ENCODE peak calls at places on chromosomes 12 and 14, in five cellular contexts. A is heart right ventricle; W is Calu3; B is ovary; C is CD4-positive, alpha-beta T cell. I is an unnamed sample.

GRCh38 chr14:70489579-70490175 is 37.7 kb downstream of the ADAM21 start:
- DNase-seq in W (no peak), A (no peak), B (no peak), C (no peak), I (no peak)

GRCh38 chr14:75299064-75299463 is 20.4 kb downstream of the FOS start:
- DNase-seq in A (no peak), C (no peak), W (peak), B (no peak), I (no peak)

GRCh38 chr12:26791328-26791791 is 41.6 kb downstream of the ITPR2 start:
- DNase-seq in B (no peak), C (no peak), W (no peak), A (no peak), I (no peak)

GRCh38 chr12:115149685-115150378 is 465.9 kb upstream of the TBX3 start:
- DNase-seq in C (no peak), W (no peak), B (no peak), A (no peak), I (no peak)

GRCh38 chr12:89469361-89469760 is 55.2 kb downstream of the GALNT4 start:
- DNase-seq in C (no peak), A (no peak), W (no peak), B (no peak), I (no peak)

GRCh38 chr12:82207556-82207955 is 150.6 kb downstream of the CCDC59 start:
- DNase-seq in W (no peak), A (no peak), B (no peak), C (no peak), I (no peak)

GRCh38 chr14:50410921-50411320 is 14.2 kb upstream of the CDKL1 start:
- DNase-seq in A (no peak), B (no peak), W (no peak), C (no peak), I (no peak)

GRCh38 chr14:83217492-83217891 is 1683.8 kb upstream of the SEL1L start:
- DNase-seq in B (no peak), C (no peak), A (no peak), W (no peak), I (no peak)

GRCh38 chr12:40312196-40312595 is 87.4 kb downstream of the LRRK2 start:
- DNase-seq in C (no peak), W (no peak), A (no peak), B (no peak), I (no peak)

GRCh38 chr12:67661311-67662011 is 12.9 kb downstream of the DYRK2 start:
- DNase-seq in C (no peak), A (no peak), B (no peak), W (no peak), I (no peak)

GRCh38 chr12:108349245-108349644 is 10.1 kb upstream of the CMKLR1 start:
- DNase-seq in C (no peak), W (no peak), A (no peak), B (no peak), I (no peak)

GRCh38 chr14:56322531-56322930 is 204.3 kb downstream of the PELI2 start:
- DNase-seq in W (no peak), A (no peak), B (no peak), C (no peak), I (no peak)

GRCh38 chr12:89856431-89856830 is 147.8 kb upstream of the ATP2B1 start:
- DNase-seq in A (no peak), B (no peak), C (no peak), W (no peak), I (no peak)

DNA sequence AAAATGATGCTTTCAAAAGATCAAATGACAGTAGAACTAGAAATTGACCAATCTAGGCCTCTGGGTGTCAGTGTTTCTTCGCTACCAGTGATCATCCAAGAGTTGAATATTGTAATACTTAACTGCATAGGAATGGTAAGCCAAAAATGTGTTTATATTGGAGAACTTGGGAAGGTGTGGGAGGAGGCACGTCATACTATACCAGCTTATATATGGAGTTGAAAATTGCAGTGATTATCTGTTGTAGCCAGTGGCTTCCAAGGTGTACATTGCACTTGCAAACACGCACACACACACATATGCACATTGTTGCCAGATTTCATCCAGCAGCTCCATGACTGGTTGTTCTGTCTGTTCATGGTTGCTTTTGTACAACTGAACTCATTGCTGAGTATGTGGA is 36.1 kb downstream of the EID3 start:
- DNase-seq in A (no peak), W (no peak), B (no peak), C (no peak), I (no peak)
- TF ChIP-seq CTCF in A (no peak), W (no peak), B (no peak), C (no peak), I (no peak)

DNA sequence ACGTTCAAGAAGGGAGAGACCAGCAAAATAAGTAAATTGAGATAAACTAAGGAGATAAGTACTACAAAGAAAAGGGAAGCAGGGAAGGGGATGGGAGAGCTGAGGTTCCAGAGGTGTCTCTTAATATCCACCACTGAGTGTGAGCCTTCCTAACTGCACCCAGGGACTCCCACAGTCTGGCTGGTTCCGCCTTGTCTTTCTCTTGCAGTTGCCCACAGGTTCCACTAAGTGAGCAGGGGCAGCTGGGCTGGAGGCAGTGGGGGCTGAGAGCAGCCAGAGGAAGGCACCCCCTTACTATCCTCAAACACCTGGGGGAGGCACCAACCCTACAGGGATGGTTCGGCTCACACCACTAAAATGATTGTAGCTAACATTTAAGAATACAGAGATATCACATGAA is 214.9 kb downstream of the SLC41A2 start:
- DNase-seq in C (no peak), A (no peak), W (no peak), B (no peak), I (no peak)
- TF ChIP-seq CTCF in C (no peak), A (no peak), W (no peak), B (no peak), I (no peak)

GRCh38 chr14:65371784-65372183 is 40.7 kb upstream of the FUT8 start:
- DNase-seq in W (no peak), B (no peak), C (no peak), A (no peak), I (no peak)

GRCh38 chr14:65373011-65373670 is 39.4 kb upstream of the FUT8 start:
- DNase-seq in C (no peak), A (no peak), B (no peak), W (no peak), I (no peak)

GRCh38 chr14:65377576-65377975 is 35.0 kb upstream of the FUT8 start:
- DNase-seq in W (no peak), B (no peak), C (no peak), A (no peak), I (no peak)

GRCh38 chr14:65370890-65371289 is 41.6 kb upstream of the FUT8 start:
- DNase-seq in B (no peak), A (no peak), W (no peak), C (no peak), I (no peak)

GRCh38 chr14:65373671-65374039 is 38.9 kb upstream of the FUT8 start:
- DNase-seq in A (no peak), B (no peak), C (no peak), W (no peak), I (no peak)
- TF ChIP-seq CTCF in A (no peak), B (no peak), C (no peak), W (no peak), I (no peak)

GRCh38 chr12:53379389-53380103 is 430 bp upstream of the SP1 start:
- DNase-seq in W (peak), A (peak), B (peak), C (peak), I (peak)
- TF ChIP-seq CTCF in W (no peak), A (no peak), B (no peak), C (no peak), I (no peak)

GRCh38 chr12:121232977-121233627 is 23.2 kb downstream of the P2RX4 start:
- DNase-seq in A (no peak), C (no peak), W (no peak), B (no peak), I (no peak)
- TF ChIP-seq CTCF in A (no peak), C (no peak), W (no peak), B (no peak), I (no peak)

GRCh38 chr12:46908936-46909635 is 83.3 kb upstream of the SLC38A4 start:
- DNase-seq in B (no peak), C (no peak), W (no peak), A (no peak), I (no peak)

GRCh38 chr12:46910830-46911229 is 85.0 kb upstream of the SLC38A4 start:
- DNase-seq in A (no peak), W (no peak), C (no peak), B (no peak), I (no peak)

GRCh38 chr12:46904406-46905240 is 78.8 kb upstream of the SLC38A4 start:
- DNase-seq in A (no peak), W (no peak), C (no peak), B (no peak), I (no peak)

GRCh38 chr12:46907791-46908190 is 82.0 kb upstream of the SLC38A4 start:
- DNase-seq in B (no peak), A (no peak), W (no peak), C (no peak), I (no peak)

GRCh38 chr12:46908236-46908935 is 82.6 kb upstream of the SLC38A4 start:
- DNase-seq in B (no peak), A (no peak), W (no peak), C (no peak), I (no peak)
- TF ChIP-seq CTCF in B (no peak), A (no peak), W (no peak), C (no peak), I (no peak)

GRCh38 chr12:113318046-113318656 is 16.8 kb downstream of the SLC8B1 start:
- DNase-seq in C (no peak), W (no peak), A (no peak), B (no peak), I (no peak)

GRCh38 chr12:113316155-113316554 is 18.8 kb downstream of the SLC8B1 start:
- DNase-seq in W (no peak), A (no peak), C (no peak), B (no peak), I (no peak)

GRCh38 chr12:113320401-113320800 is 14.5 kb downstream of the SLC8B1 start:
- DNase-seq in A (no peak), W (no peak), C (no peak), B (no peak), I (no peak)

GRCh38 chr12:113317122-113317521 is 17.8 kb downstream of the SLC8B1 start:
- DNase-seq in B (no peak), W (no peak), C (no peak), A (no peak), I (no peak)

DNA sequence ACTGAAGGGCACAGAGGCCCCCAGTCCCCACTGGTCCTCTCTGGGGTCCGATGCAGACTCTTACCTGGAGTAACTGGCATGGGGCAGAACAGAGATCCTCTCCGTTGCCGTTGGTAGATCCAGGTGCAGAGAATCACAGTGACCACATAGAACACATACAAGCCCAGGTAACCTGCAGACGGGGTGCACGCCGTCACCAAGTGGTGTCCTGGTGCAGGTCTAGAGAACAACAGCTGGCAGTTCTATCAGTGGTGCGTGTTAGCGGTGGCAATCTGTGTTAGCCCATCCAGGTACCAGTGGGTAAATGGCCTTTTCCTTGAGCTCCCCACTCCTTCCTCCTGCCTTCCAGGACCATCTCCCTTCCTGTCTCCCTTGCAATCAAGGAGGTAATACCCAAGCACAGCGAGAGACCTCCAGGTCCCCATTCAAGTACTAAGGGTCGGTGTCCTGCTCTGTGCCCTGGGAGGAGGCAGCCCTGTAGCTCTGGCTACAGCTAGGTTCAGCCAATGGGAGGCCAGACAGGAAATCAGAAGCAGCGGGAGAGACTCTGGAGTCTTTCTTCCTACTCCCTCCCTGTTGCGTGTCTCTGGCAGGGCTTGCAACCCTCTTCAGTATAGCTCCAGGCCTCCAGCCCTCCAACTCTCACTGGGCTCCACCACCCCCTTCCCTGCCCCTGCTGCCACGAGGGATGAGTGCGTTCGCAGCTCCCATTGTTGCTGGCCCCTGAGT is 15.8 kb downstream of the SLC8B1 start:
- DNase-seq in C (no peak), A (no peak), B (no peak), W (no peak), I (no peak)
- TF ChIP-seq CTCF in C (no peak), A (no peak), B (no peak), W (no peak), I (no peak)

I was measured in endothelial cell.